ENCODE peak calls at places on chromosomes 3 and 15, in six cellular contexts. T is IMR-90, K is neuronal stem cell, N is H1, J is H9, I is mesenchymal stem cell. X is an unnamed sample.

GRCh38 chr15:101022306-101022705 is 103.1 kb downstream of the LRRK1 start:
- DNase-seq in J (peak), N (peak), I (no peak), T (no peak), K (no peak), X (no peak)

GRCh38 chr15:99449514-99449913 is 116.3 kb upstream of the MEF2A start:
- DNase-seq in I (no peak), N (no peak), K (no peak), T (peak), J (no peak), X (no peak)

GRCh38 chr3:43549626-43550025 is 72.2 kb downstream of the ANO10 start:
- DNase-seq in N (no peak), T (no peak), I (no peak), K (no peak), J (no peak), X (no peak)

GRCh38 chr15:38069001-38069400 is 134.6 kb downstream of the TMCO5A start:
- DNase-seq in J (no peak), N (no peak), T (peak), I (peak), K (no peak), X (no peak)

GRCh38 chr15:29452881-29453731 is 183.5 kb upstream of the NSMCE3 start:
- DNase-seq in K (no peak), I (no peak), N (no peak), T (no peak), J (no peak), X (no peak)

GRCh38 chr15:85763557-85764303 is 31.0 kb downstream of the KLHL25 start:
- DNase-seq in I (no peak), N (no peak), T (no peak), J (no peak), K (no peak), X (no peak)

GRCh38 chr3:194101592-194102432 is 34.1 kb upstream of the HES1 start:
- DNase-seq in N (no peak), J (no peak), T (no peak), K (no peak), I (no peak), X (no peak)

GRCh38 chr3:43281020-43281419 is 5.3 kb upstream of the SNRK start:
- DNase-seq in N (no peak), T (no peak), K (no peak), J (no peak), I (no peak), X (no peak)

GRCh38 chr3:109050591-109051167 is 67.3 kb downstream of the MORC1 start:
- DNase-seq in N (no peak), I (peak), J (no peak), K (no peak), T (peak), X (peak)

GRCh38 chr15:75352186-75352585 is 5.3 kb downstream of the NEIL1 start:
- DNase-seq in I (no peak), T (no peak), J (no peak), K (no peak), N (no peak), X (no peak)

GRCh38 chr15:62765916-62766315 is 276.6 kb upstream of the TPM1 start:
- DNase-seq in T (no peak), K (no peak), J (no peak), I (no peak), N (no peak), X (no peak)

GRCh38 chr3:180036678-180037455 is at the start of gene PEX5L:
- DNase-seq in T (peak), N (peak), J (peak), I (peak), K (peak), X (peak)

GRCh38 chr3:38645601-38646000 is 3.9 kb downstream of the SCN5A start:
- DNase-seq in I (no peak), J (no peak), T (no peak), N (no peak), K (no peak), X (no peak)

GRCh38 chr3:75768303-75769017 is 16.9 kb downstream of the ZNF717 start:
- DNase-seq in J (no peak), T (no peak), K (no peak), I (no peak), N (no peak), X (no peak)

GRCh38 chr3:17175187-17175839 is 290.6 kb downstream of the PLCL2 start:
- DNase-seq in N (no peak), T (peak), I (peak), K (no peak), J (no peak), X (no peak)

GRCh38 chr15:69657626-69658025 is 205.0 kb downstream of the RPLP1 start:
- DNase-seq in T (no peak), K (no peak), I (no peak), J (no peak), N (peak), X (no peak)

GRCh38 chr3:186487819-186488218 is 56.4 kb downstream of the CRYGS start:
- DNase-seq in K (no peak), J (no peak), N (peak), T (no peak), I (no peak), X (peak)

GRCh38 chr15:29319823-29320222 is 50.2 kb upstream of the NSMCE3 start:
- DNase-seq in J (peak), I (no peak), N (no peak), T (no peak), K (no peak), X (no peak)

GRCh38 chr15:26767169-26767670 is 5.6 kb downstream of the GABRB3 start:
- DNase-seq in J (peak), I (no peak), K (peak), N (peak), T (no peak), X (peak)

GRCh38 chr3:126886217-126886616 is 96.7 kb upstream of the PLXNA1 start:
- DNase-seq in I (peak), K (no peak), N (no peak), T (peak), J (no peak), X (no peak)

GRCh38 chr3:132788299-132788698 is 66.1 kb upstream of the NPHP3 start:
- DNase-seq in I (peak), J (no peak), T (peak), K (no peak), N (no peak), X (no peak)

DNA sequence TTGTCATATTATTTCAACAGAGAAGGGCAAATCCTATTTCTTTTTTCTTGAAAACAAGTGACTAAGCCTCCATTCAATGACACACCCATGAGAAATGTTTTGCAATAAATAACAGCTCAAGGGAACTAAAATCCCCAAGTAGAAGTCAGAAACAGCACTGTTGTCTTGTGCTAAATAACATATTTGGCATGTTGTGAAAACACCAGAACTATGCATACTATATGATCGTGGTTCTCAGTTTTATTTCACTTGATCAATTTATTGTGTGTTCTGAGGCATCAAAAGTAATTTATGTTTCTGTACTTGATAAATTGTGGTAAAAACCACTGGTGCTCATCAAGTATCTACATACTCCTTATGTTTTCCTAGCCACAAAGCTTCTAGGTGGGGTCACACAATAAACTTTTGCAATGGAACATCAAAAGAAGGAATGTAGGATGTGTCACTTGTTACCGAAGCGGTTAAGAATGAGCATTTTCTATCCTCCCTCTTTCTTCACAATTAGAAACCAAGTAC is 691.7 kb upstream of the CBLB start:
- DNase-seq in I (peak), T (peak), K (no peak), N (no peak), J (no peak), X (no peak)
- H3K27ac ChIP-seq in I (peak), T (no peak), K (no peak), N (no peak), J (no peak), X (no peak)

DNA sequence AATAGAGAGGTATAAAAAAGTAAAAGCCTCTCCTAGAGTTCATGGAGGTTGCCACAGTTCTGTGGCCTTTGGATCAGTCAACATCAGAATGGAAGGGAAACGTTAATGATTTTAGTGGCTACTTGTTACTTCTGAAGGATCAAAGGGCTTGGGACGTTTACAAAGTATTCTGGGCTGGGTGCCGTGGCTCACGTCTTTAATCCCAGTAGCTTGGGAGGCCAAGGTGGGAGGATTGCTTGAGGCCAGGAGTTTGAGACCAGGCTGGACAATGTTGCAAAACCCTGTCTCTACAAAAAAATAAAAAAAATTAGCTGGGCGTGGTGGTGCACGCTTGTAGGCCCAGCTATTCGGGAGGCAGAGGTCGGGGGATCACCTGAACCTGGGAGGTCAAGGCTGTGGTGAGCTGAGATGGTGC is 44.6 kb downstream of the FNDC3B start:
- DNase-seq in J (no peak), K (no peak), I (no peak), N (no peak), T (no peak), X (no peak)
- H3K23ac ChIP-seq in J (no peak), K (no peak), I (no peak), N (no peak), T (no peak), X (no peak)

GRCh38 chr15:50636146-50636545 is 50.5 kb downstream of the TRPM7 start:
- DNase-seq in T (no peak), K (no peak), N (no peak), I (no peak), J (no peak), X (no peak)
- H3K27ac ChIP-seq in T (no peak), K (no peak), N (no peak), I (no peak), J (no peak), X (no peak)

DNA sequence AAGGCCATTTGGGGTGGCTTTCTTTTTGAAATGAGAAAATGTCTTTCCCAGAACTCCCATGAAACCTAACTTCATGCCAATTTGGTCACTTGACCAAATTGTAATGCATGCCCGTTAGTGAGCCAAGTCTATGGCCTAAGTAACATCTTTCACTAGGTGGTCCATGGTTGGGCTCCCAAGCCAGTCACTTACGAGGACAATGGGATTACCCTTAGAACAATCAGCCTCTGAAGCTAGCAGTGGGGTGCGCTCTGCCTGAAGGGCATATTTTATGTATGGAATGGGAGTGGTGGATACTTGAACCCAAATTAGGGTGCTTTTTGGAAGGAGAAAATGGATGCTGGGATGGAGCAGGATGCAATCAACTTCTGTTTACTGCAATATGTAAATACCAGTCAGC is 127.4 kb upstream of the GOLIM4 start:
- DNase-seq in K (no peak), N (no peak), T (no peak), I (no peak), J (no peak), X (peak)
- H3K23ac ChIP-seq in K (no peak), N (no peak), T (no peak), I (no peak), J (no peak), X (no peak)

GRCh38 chr3:171302009-171302408 is 158.2 kb downstream of the TNIK start:
- DNase-seq in K (no peak), I (no peak), T (no peak), N (no peak), J (no peak), X (no peak)
- H3K27ac ChIP-seq in K (no peak), I (no peak), T (no peak), N (no peak), J (no peak), X (no peak)

DNA sequence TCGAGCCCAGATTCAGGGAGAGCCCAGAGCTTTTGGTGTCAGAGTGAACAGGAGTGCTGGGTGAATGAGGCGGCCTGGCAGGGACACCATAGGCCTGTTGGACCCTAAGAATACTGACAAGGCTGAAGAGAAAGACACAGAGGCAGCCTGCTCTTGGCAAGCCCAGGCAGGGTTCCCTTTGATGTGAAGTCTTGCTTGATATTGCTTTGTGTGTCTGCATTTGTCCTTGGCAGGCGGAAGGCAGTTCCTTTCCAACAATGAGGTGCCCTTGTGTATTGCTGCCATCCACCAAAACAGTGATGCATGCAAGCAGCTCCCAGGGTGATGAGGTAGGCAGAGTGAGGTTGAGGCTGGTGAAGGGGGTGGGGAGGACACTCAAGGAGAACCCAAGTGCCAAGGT is 152.7 kb upstream of the TSC22D2 start:
- DNase-seq in N (no peak), J (no peak), T (no peak), K (no peak), I (no peak), X (no peak)
- H3K23ac ChIP-seq in N (no peak), J (no peak), T (peak), K (no peak), I (no peak), X (no peak)

X was measured in mesendoderm.